ENCODE peak calls at places on chromosomes 12 and 14, in seven cellular contexts. M is IMR-90, U is uterus, Q is colonic mucosa, S is ovary, Y is cardiac fibroblast, K is mesenchymal stem cell. O is an unnamed sample.

GRCh38 chr14:74551903-74552371 is 58.4 kb downstream of the ISCA2 start:
- DNase-seq in M (no peak), U (no peak), Q (peak; percentile 25), S (no peak), Y (no peak), K (no peak), O (peak; percentile 41)

GRCh38 chr12:13255792-13256704 is 59.5 kb downstream of the EMP1 start:
- DNase-seq in M (peak; percentile 92), U (peak; percentile 92), Q (peak; percentile 96), S (peak; percentile 95), Y (peak; percentile 95), K (peak; percentile 93), O (peak; percentile 89)

GRCh38 chr12:92596388-92596787 is 106.4 kb upstream of the PLEKHG7 start:
- DNase-seq in M (peak; percentile 83), U (no peak), Q (no peak), S (no peak), Y (peak; percentile 62), K (peak; percentile 90), O (no peak)

GRCh38 chr14:23481362-23481970 is 12.0 kb downstream of the NGDN start:
- DNase-seq in M (peak; percentile 23), U (no peak), Q (no peak), S (no peak), Y (peak; percentile 29), K (peak; percentile 26), O (no peak)

GRCh38 chr12:20822415-20822814 is 11.9 kb downstream of the SLCO1B3 start:
- DNase-seq in M (no peak), U (no peak), Q (no peak), S (no peak), Y (no peak), K (no peak), O (no peak)

GRCh38 chr14:32083315-32083624 is 6.2 kb downstream of the ARHGAP5 start:
- DNase-seq in M (no peak), U (no peak), Q (no peak), S (no peak), Y (no peak), K (no peak), O (no peak)

GRCh38 chr12:85036241-85036707 is at the start of the genes LRRIQ1 and TSPAN19:
- DNase-seq in M (peak; percentile 79), U (peak; percentile 71), Q (peak; percentile 55), S (peak; percentile 45), Y (peak; percentile 93), K (peak; percentile 88), O (peak; percentile 75)

GRCh38 chr14:77087631-77088030 is 10.4 kb upstream of the CIPC start:
- DNase-seq in M (no peak), U (no peak), Q (no peak), S (no peak), Y (no peak), K (no peak), O (no peak)

GRCh38 chr14:99531221-99532096 is 50.2 kb downstream of the CCNK start:
- DNase-seq in M (peak; percentile 81), U (no peak), Q (no peak), S (no peak), Y (peak; percentile 62), K (peak; percentile 42), O (peak; percentile 77)

GRCh38 chr12:108602209-108602705 is 4.4 kb upstream of the TMEM119 start:
- DNase-seq in M (no peak), U (no peak), Q (no peak), S (no peak), Y (no peak), K (no peak), O (no peak)

GRCh38 chr12:106247731-106248176 is at the start of gene CKAP4:
- DNase-seq in M (peak; percentile 82), U (peak; percentile 74), Q (peak; percentile 72), S (peak; percentile 88), Y (peak; percentile 75), K (peak; percentile 83), O (peak; percentile 85)

GRCh38 chr12:106248177-106248848 is 493 bp upstream of the CKAP4 start:
- DNase-seq in M (peak; percentile 81), U (peak; percentile 71), Q (peak; percentile 81), S (peak; percentile 83), Y (peak; percentile 87), K (peak; percentile 90), O (peak; percentile 77)

GRCh38 chr12:106249411-106250135 is 1.8 kb upstream of the CKAP4 start:
- DNase-seq in M (no peak), U (no peak), Q (peak; percentile 78), S (no peak), Y (no peak), K (no peak), O (no peak)

GRCh38 chr12:106246891-106247730 is 709 bp downstream of the CKAP4 start:
- DNase-seq in M (peak; percentile 61), U (peak; percentile 63), Q (peak; percentile 43), S (peak; percentile 82), Y (peak; percentile 60), K (peak; percentile 74), O (peak; percentile 76)

DNA sequence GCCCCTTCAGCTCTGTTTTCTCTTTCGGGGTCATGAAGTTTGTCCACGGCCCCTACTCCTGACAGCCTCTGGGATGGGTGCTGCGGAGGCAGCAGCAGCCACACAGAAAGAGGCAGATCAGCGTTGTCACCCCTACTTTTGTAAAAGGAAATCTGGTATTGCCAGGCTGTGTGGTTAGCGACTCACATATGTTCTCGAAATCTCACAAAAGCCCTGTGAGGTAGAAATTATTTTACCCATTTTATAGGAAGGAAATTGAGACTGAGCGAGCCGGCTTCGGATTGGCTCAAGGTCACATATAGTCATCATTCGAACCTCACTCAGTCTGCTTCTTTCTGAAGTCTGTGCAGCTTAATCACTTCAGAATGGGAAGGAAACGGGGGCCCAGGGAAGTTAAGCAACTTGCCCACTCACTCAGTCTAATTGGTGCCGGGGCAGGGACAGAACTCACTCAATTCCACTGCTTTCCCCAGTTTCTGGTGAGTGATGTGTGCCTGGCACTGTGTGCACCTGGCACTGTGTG is 1.1 kb upstream of the CKAP4 start:
- DNase-seq in M (peak; percentile 68), U (no peak), Q (peak; percentile 54), S (no peak), Y (peak; percentile 75), K (peak; percentile 67), O (peak; percentile 66)
- H3K4me3 ChIP-seq in M (peak overlapping the region; percentile 78), U (peak overlapping the region; percentile 81), Q (peak overlapping the region; percentile 90), S (peak overlapping the region; percentile 73), Y (peak overlapping the region; percentile 89), K (peak overlapping the region; percentile 91), O (peak overlapping the region; percentile 87)

GRCh38 chr12:56127888-56128668 is at the start of gene ESYT1:
- DNase-seq in M (peak; percentile 100), U (peak; percentile 100), Q (peak; percentile 99), S (peak; percentile 97), Y (peak; percentile 100), K (peak; percentile 100), O (peak; percentile 100)

GRCh38 chr12:56128669-56129209 is 672 bp downstream of the ESYT1 start:
- DNase-seq in M (no peak), U (no peak), Q (peak; percentile 44), S (peak; percentile 67), Y (peak; percentile 20), K (peak; percentile 55), O (peak; percentile 18)

GRCh38 chr12:56129210-56129691 is 1.2 kb downstream of the ESYT1 start:
- DNase-seq in M (peak; percentile 36), U (peak; percentile 72), Q (peak; percentile 74), S (peak; percentile 84), Y (peak; percentile 38), K (peak; percentile 50), O (peak; percentile 39)

GRCh38 chr12:56127485-56127887 is 581 bp upstream of the ESYT1 start:
- DNase-seq in M (no peak), U (no peak), Q (no peak), S (no peak), Y (no peak), K (no peak), O (no peak)

GRCh38 chr12:56126732-56127239 is 1.3 kb upstream of the ESYT1 start:
- DNase-seq in M (no peak), U (no peak), Q (no peak), S (no peak), Y (no peak), K (no peak), O (no peak)
- H3K4me3 ChIP-seq in M (no peak overlapping the region), U (no peak overlapping the region), Q (no peak overlapping the region), S (no peak overlapping the region), Y (no peak overlapping the region), K (no peak overlapping the region), O (peak overlapping the region; percentile 59)

GRCh38 chr12:124883263-124883876 is 19.7 kb upstream of the SCARB1 start:
- DNase-seq in M (peak; percentile 24), U (no peak), Q (no peak), S (no peak), Y (peak; percentile 35), K (no peak), O (no peak)

GRCh38 chr12:124884587-124885438 is 21.1 kb upstream of the SCARB1 start:
- DNase-seq in M (no peak), U (no peak), Q (peak; percentile 84), S (no peak), Y (no peak), K (no peak), O (no peak)

GRCh38 chr12:124893792-124894516 is 20.5 kb downstream of the UBC start:
- DNase-seq in M (no peak), U (no peak), Q (no peak), S (no peak), Y (no peak), K (no peak), O (no peak)

GRCh38 chr12:124888203-124888602 is 24.5 kb upstream of the SCARB1 start:
- DNase-seq in M (no peak), U (no peak), Q (no peak), S (peak; percentile 82), Y (no peak), K (no peak), O (no peak)
- H3K4me3 ChIP-seq in M (no peak overlapping the region), U (no peak overlapping the region), Q (no peak overlapping the region), S (no peak overlapping the region), Y (no peak overlapping the region), K (no peak overlapping the region), O (no peak overlapping the region)

GRCh38 chr12:26878661-26879119 is 45.7 kb upstream of the ITPR2 start:
- DNase-seq in M (no peak), U (peak; percentile 90), Q (peak; percentile 68), S (peak; percentile 83), Y (peak; percentile 29), K (no peak), O (peak; percentile 8)
- H3K4me3 ChIP-seq in M (no peak overlapping the region), U (no peak overlapping the region), Q (no peak overlapping the region), S (no peak overlapping the region), Y (no peak overlapping the region), K (no peak overlapping the region), O (no peak overlapping the region)

DNA sequence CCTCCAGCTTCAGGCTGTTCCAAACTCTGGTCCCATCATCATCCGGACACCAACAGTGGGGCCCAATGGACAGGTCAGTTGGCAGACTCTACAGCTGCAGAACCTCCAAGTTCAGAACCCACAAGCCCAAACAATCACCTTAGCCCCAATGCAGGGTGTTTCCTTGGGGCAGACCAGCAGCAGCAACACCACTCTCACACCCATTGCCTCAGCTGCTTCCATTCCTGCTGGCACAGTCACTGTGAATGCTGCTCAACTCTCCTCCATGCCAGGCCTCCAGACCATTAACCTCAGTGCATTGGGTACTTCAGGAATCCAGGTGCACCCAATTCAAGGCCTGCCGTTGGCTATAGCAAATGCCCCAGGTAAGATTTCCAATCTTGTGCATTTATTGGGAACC is 3.3 kb downstream of the SP1 start:
- DNase-seq in M (no peak), U (no peak), Q (no peak), S (peak; percentile 27), Y (no peak), K (no peak), O (no peak)
- H3K4me3 ChIP-seq in M (no peak overlapping the region), U (peak overlapping the region; percentile 22), Q (peak overlapping the region; percentile 22), S (peak overlapping the region; percentile 30), Y (peak overlapping the region; percentile 28), K (no peak overlapping the region), O (peak overlapping the region; percentile 28)

GRCh38 chr12:52032797-52033505 is 18.3 kb upstream of the NR4A1 start:
- DNase-seq in M (peak; percentile 98), U (peak; percentile 99), Q (peak; percentile 97), S (peak; percentile 98), Y (peak; percentile 97), K (peak; percentile 99), O (peak; percentile 96)
- H3K4me3 ChIP-seq in M (peak overlapping the region; percentile 51), U (peak overlapping the region; percentile 42), Q (peak overlapping the region; percentile 21), S (peak overlapping the region; percentile 27), Y (peak overlapping the region; percentile 39), K (no peak overlapping the region), O (peak overlapping the region; percentile 54)

O was measured in AG10803.